ENCODE peak calls at places on chromosomes 6 and 20, in ten cellular contexts. Y, T, V, J, S, L, B, I, N and Z are unnamed samples.
A peak's percentile ranks its signal among the peaks of the same experiment; 100 is the strongest.

GRCh38 chr20:62707281-62707941 is 1.2 kb upstream of the NTSR1 start:
- DNase-seq in J (no peak), Y (no peak), L (peak; percentile 15), B (no peak), I (no peak), S (no peak), N (no peak), T (no peak), V (no peak), Z (peak; percentile 72)

GRCh38 chr6:2632943-2633584 is 117.7 kb downstream of the MYLK4 start:
- DNase-seq in B (no peak), L (no peak), J (peak; percentile 6), Y (no peak), N (no peak), T (no peak), I (no peak), S (no peak), V (no peak), Z (no peak)

GRCh38 chr6:128271527-128271926 is 248.9 kb downstream of the PTPRK start:
- DNase-seq in T (peak; percentile 33), V (no peak), Y (no peak), N (no peak), B (no peak), I (no peak), J (no peak), S (no peak), L (no peak), Z (no peak)

GRCh38 chr6:112286010-112286409 is 31.6 kb upstream of the LAMA4 start:
- DNase-seq in T (no peak), Y (no peak), V (peak; percentile 8), S (no peak), B (no peak), N (no peak), J (no peak), L (no peak), I (no peak), Z (peak; percentile 58)

GRCh38 chr6:166270706-166271375 is 37.4 kb downstream of the PRR18 start:
- DNase-seq in S (no peak), B (no peak), I (no peak), T (no peak), V (no peak), N (no peak), L (no peak), Y (no peak), J (no peak), Z (no peak)

GRCh38 chr20:49846206-49846807 is 33.7 kb downstream of the SLC9A8 start:
- DNase-seq in L (no peak), S (no peak), V (peak; percentile 52), Y (peak; percentile 37), J (peak; percentile 57), T (peak; percentile 78), I (peak; percentile 54), B (no peak), N (no peak), Z (peak; percentile 76)

GRCh38 chr6:32152414-32153251 is 894 bp upstream of the PRRT1 start:
- DNase-seq in I (no peak), S (peak; percentile 51), B (no peak), T (peak; percentile 32), V (no peak), J (peak; percentile 75), Y (no peak), N (no peak), L (peak; percentile 36), Z (peak; percentile 78)

GRCh38 chr20:51803157-51803854 is 985 bp upstream of the SALL4 start:
- DNase-seq in V (no peak), Y (no peak), S (no peak), T (no peak), I (no peak), L (no peak), N (no peak), J (peak; percentile 22), B (no peak), Z (no peak)

GRCh38 chr6:31578058-31578457 is 2.7 kb downstream of the TNF start:
- DNase-seq in N (no peak), B (no peak), V (no peak), S (no peak), L (no peak), T (no peak), Y (no peak), J (no peak), I (no peak), Z (no peak)

GRCh38 chr6:157151989-157152388 is 171.3 kb downstream of the TMEM242 start:
- DNase-seq in L (no peak), I (no peak), T (peak; percentile 73), N (no peak), J (no peak), Y (no peak), V (no peak), B (no peak), S (no peak), Z (no peak)

GRCh38 chr6:157193443-157193996 is 129.8 kb downstream of the TMEM242 start:
- DNase-seq in V (no peak), J (no peak), Y (no peak), I (no peak), T (no peak), B (no peak), S (no peak), L (no peak), N (no peak), Z (no peak)

GRCh38 chr6:67854098-67854497 is 781.0 kb upstream of the ADGRB3 start:
- DNase-seq in V (no peak), B (no peak), L (no peak), T (no peak), N (no peak), S (no peak), I (no peak), J (no peak), Y (no peak), Z (no peak)

GRCh38 chr20:16608265-16608636 is 35.0 kb upstream of the KIF16B start:
- DNase-seq in Y (no peak), L (no peak), S (no peak), J (no peak), N (no peak), T (peak; percentile 72), V (no peak), I (no peak), B (no peak), Z (no peak)

GRCh38 chr6:89353702-89354392 is 1.3 kb upstream of the UBE2J1 start:
- DNase-seq in I (no peak), T (no peak), N (no peak), S (no peak), Y (no peak), V (no peak), J (no peak), L (no peak), B (no peak), Z (no peak)

GRCh38 chr6:163837681-163838431 is 423.3 kb downstream of the QKI start:
- DNase-seq in V (no peak), Y (peak; percentile 68), N (no peak), J (no peak), B (no peak), L (peak; percentile 39), S (peak; percentile 35), I (no peak), T (no peak), Z (peak; percentile 90)

GRCh38 chr6:142444388-142444787 is 142.6 kb downstream of the ADGRG6 start:
- DNase-seq in T (no peak), S (no peak), V (no peak), J (no peak), N (no peak), B (no peak), Y (no peak), I (no peak), L (no peak), Z (no peak)

GRCh38 chr20:20505554-20505953 is 137.7 kb downstream of the INSM1 start:
- DNase-seq in Y (no peak), S (no peak), B (no peak), T (no peak), V (no peak), J (no peak), I (no peak), N (no peak), L (no peak), Z (no peak)

GRCh38 chr20:13809855-13810254 is 25.0 kb downstream of the NDUFAF5 start:
- DNase-seq in I (no peak), B (no peak), V (no peak), S (no peak), L (no peak), N (no peak), J (no peak), Y (no peak), T (no peak), Z (no peak)

GRCh38 chr6:33410050-33410710 is 634 bp upstream of the PHF1 start:
- DNase-seq in T (peak; percentile 99), L (peak; percentile 99), N (peak; percentile 90), B (peak; percentile 92), V (peak; percentile 97), J (peak; percentile 97), S (peak; percentile 99), I (peak; percentile 97), Y (peak; percentile 96), Z (peak; percentile 99)

GRCh38 chr6:15500901-15501805 is 161.7 kb downstream of the DTNBP1 start:
- DNase-seq in V (no peak), N (peak; percentile 17), L (no peak), T (no peak), Y (peak; percentile 20), I (no peak), S (no peak), J (peak; percentile 80), B (no peak), Z (peak; percentile 82)

GRCh38 chr20:6053776-6054688 is at the start of gene LRRN4:
- DNase-seq in I (peak; percentile 16), L (no peak), N (peak; percentile 47), S (no peak), T (peak; percentile 16), V (no peak), B (no peak), J (peak; percentile 81), Y (peak; percentile 54), Z (peak; percentile 97)

GRCh38 chr6:27684264-27685211 is 211.6 kb upstream of the ZNF184 start:
- DNase-seq in L (no peak), N (no peak), V (peak; percentile 25), S (peak; percentile 72), I (peak; percentile 70), T (peak; percentile 68), Y (peak; percentile 70), B (no peak), J (peak; percentile 76), Z (peak; percentile 71)

GRCh38 chr20:46872315-46873211 is 22.1 kb upstream of the EYA2 start:
- DNase-seq in I (no peak), L (peak; percentile 39), N (no peak), V (no peak), B (no peak), T (peak; percentile 23), J (no peak), S (no peak), Y (no peak), Z (no peak)

GRCh38 chr6:8193541-8193940 is 91.2 kb upstream of the EEF1E1 start:
- DNase-seq in Y (no peak), J (no peak), T (no peak), N (no peak), S (no peak), B (no peak), L (no peak), I (no peak), V (no peak), Z (no peak)

GRCh38 chr20:61556116-61556515 is 304.1 kb downstream of the CDH4 start:
- DNase-seq in L (no peak), B (no peak), N (no peak), T (peak; percentile 32), V (no peak), J (no peak), I (no peak), S (no peak), Y (no peak), Z (no peak)

GRCh38 chr6:14001329-14002012 is 76.7 kb downstream of the RNF182 start:
- DNase-seq in B (no peak), L (no peak), N (no peak), V (no peak), I (no peak), J (no peak), S (no peak), T (peak; percentile 79), Y (no peak), Z (no peak)

GRCh38 chr6:74409447-74409846 is 713.4 kb downstream of the CD109 start:
- DNase-seq in L (no peak), V (no peak), N (no peak), B (no peak), T (peak; percentile 79), J (peak; percentile 3), S (no peak), Y (no peak), I (no peak), Z (peak; percentile 58)

GRCh38 chr6:164048840-164049239 is 634.3 kb downstream of the QKI start:
- DNase-seq in V (no peak), N (no peak), S (no peak), T (peak; percentile 42), I (no peak), Y (no peak), L (no peak), B (no peak), J (no peak), Z (no peak)